ENCODE peak calls at places on chromosomes 12 and 14, in seven cellular contexts. K, F, G, T, U, X and S are unnamed samples.

GRCh38 chr12:116955382-116956021 is 44.8 kb downstream of the FBXW8 start:
- DNase-seq in K (peak; percentile 75), F (no peak), G (no peak), T (peak; percentile 15), U (no peak), X (peak; percentile 26), S (no peak)

GRCh38 chr14:23386999-23387398 is 10.2 kb downstream of the CMTM5 start:
- DNase-seq in K (no peak), F (no peak), G (no peak), T (no peak), U (no peak), X (no peak), S (no peak)

GRCh38 chr14:68561531-68562007 is 231.3 kb downstream of the ZFP36L1 start:
- DNase-seq in K (no peak), F (no peak), G (no peak), T (no peak), U (no peak), X (no peak), S (no peak)

GRCh38 chr12:128857173-128857770 is 4.0 kb downstream of the GLT1D1 start:
- DNase-seq in K (no peak), F (no peak), G (no peak), T (no peak), U (no peak), X (no peak), S (no peak)

GRCh38 chr12:108602961-108603704 is 5.2 kb upstream of the TMEM119 start:
- DNase-seq in K (no peak), F (no peak), G (no peak), T (no peak), U (no peak), X (no peak), S (no peak)

GRCh38 chr14:33542338-33543290 is 408.3 kb downstream of the EGLN3 start:
- DNase-seq in K (no peak), F (no peak), G (no peak), T (no peak), U (no peak), X (no peak), S (no peak)

GRCh38 chr12:19150273-19150895 is 20.9 kb downstream of the PLEKHA5 start:
- DNase-seq in K (no peak), F (no peak), G (no peak), T (no peak), U (no peak), X (no peak), S (no peak)

GRCh38 chr12:18965210-18965609 is 164.3 kb upstream of the PLEKHA5 start:
- DNase-seq in K (no peak), F (no peak), G (no peak), T (peak; percentile 20), U (no peak), X (no peak), S (no peak)

GRCh38 chr12:105382771-105383632 is 52.5 kb downstream of the C12orf75 start:
- DNase-seq in K (no peak), F (peak; percentile 68), G (peak; percentile 62), T (peak; percentile 84), U (peak; percentile 36), X (peak; percentile 73), S (peak; percentile 43)

GRCh38 chr12:19177754-19178153 is 48.2 kb downstream of the PLEKHA5 start:
- DNase-seq in K (no peak), F (no peak), G (no peak), T (no peak), U (no peak), X (peak; percentile 79), S (no peak)

GRCh38 chr14:60724080-60724618 is at the start of gene SIX4:
- DNase-seq in K (peak; percentile 67), F (peak; percentile 80), G (peak; percentile 89), T (peak; percentile 94), U (no peak), X (peak; percentile 92), S (peak; percentile 76)

GRCh38 chr14:68871392-68871791 is 78.5 kb upstream of the ZFP36L1 start:
- DNase-seq in K (no peak), F (no peak), G (no peak), T (no peak), U (no peak), X (no peak), S (no peak)

GRCh38 chr12:109737111-109737510 is 23.5 kb downstream of the FAM222A start:
- DNase-seq in K (no peak), F (no peak), G (peak; percentile 3), T (no peak), U (no peak), X (no peak), S (no peak)

GRCh38 chr12:116164976-116165425 is 112.5 kb downstream of the MED13L start:
- DNase-seq in K (no peak), F (no peak), G (no peak), T (no peak), U (no peak), X (peak; percentile 81), S (no peak)